ENCODE peak calls at places on chromosomes 4 and X, in six cellular contexts. X is LHCN-M2; A is substantia nigra; K is stimulated activated effector memory CD8-positive, alpha-beta T cell treated with anti-CD3 and anti-CD28 coated beads, Interleukin-12 subunit alpha, Interleukin-12 subunit beta, amount 100 ng/mL, for 72 hours; C is activated gamma-delta T cell; O is HEK293T. S is an unnamed sample.

GRCh38 chrX:10165580-10166247 is 8.9 kb downstream of the CLCN4 start:
- DNase-seq in A (no peak), O (no peak), X (no peak), C (no peak), K (no peak), S (no peak)

GRCh38 chrX:53831662-53832635 is 145.4 kb upstream of the HUWE1 start:
- DNase-seq in O (peak), X (peak), C (no peak), A (no peak), K (peak), S (peak)

GRCh38 chrX:145813081-145813480 is 4.5 kb upstream of the SLITRK2 start:
- DNase-seq in K (no peak), A (no peak), X (no peak), C (no peak), O (no peak), S (no peak)

GRCh38 chr4:88533937-88534750 is 10.6 kb upstream of the PYURF start:
- DNase-seq in A (no peak), O (no peak), K (no peak), C (no peak), X (peak), S (no peak)

GRCh38 chr4:37627263-37627662 is 58.9 kb downstream of the RELL1 start:
- DNase-seq in X (no peak), K (no peak), A (no peak), O (no peak), C (no peak), S (no peak)

GRCh38 chrX:111098874-111099273 is 2.9 kb downstream of the PAK3 start:
- DNase-seq in A (no peak), C (peak), O (peak), X (peak), K (peak), S (peak)

GRCh38 chr4:8840006-8840793 is 31.4 kb downstream of the HMX1 start:
- DNase-seq in C (no peak), O (no peak), A (no peak), K (no peak), X (no peak), S (no peak)

GRCh38 chr4:71201817-71202576 is 136.8 kb upstream of the SLC4A4 start:
- DNase-seq in C (no peak), X (no peak), O (no peak), A (no peak), K (no peak), S (no peak)

GRCh38 chr4:2746891-2747695 is 9.0 kb downstream of the TNIP2 start:
- DNase-seq in X (no peak), K (no peak), C (no peak), A (no peak), O (no peak), S (no peak)

GRCh38 chr4:4860381-4860802 is 927 bp downstream of the MSX1 start:
- DNase-seq in O (peak), A (no peak), C (no peak), X (peak), K (no peak), S (no peak)

GRCh38 chr4:162683659-162684370 is 482.9 kb downstream of the NAF1 start:
- DNase-seq in O (no peak), A (no peak), C (no peak), K (no peak), X (peak), S (no peak)

GRCh38 chrX:1582686-1583437 is 8.5 kb upstream of the AKAP17A start:
- DNase-seq in C (no peak), A (no peak), K (peak), O (no peak), X (no peak), S (no peak)

GRCh38 chr4:176307591-176307920 is 12.2 kb upstream of the SPCS3 start:
- DNase-seq in K (no peak), X (no peak), A (no peak), O (no peak), C (no peak), S (no peak)

GRCh38 chr4:76515975-76516853 is 81.2 kb downstream of the SHROOM3 start:
- DNase-seq in C (no peak), O (no peak), K (no peak), A (no peak), X (no peak), S (no peak)

GRCh38 chr4:88445252-88445651 is 11.7 kb upstream of the HERC5 start:
- DNase-seq in C (no peak), O (no peak), A (no peak), K (no peak), X (no peak), S (no peak)

GRCh38 chr4:184472540-184473264 is 1.6 kb downstream of the IRF2 start:
- DNase-seq in X (peak), K (peak), A (peak), C (peak), O (peak), S (peak)

GRCh38 chr4:184693056-184693455 is 40.8 kb downstream of the CENPU start:
- DNase-seq in O (no peak), X (no peak), K (no peak), A (no peak), C (no peak), S (no peak)

GRCh38 chr4:147683172-147683571 is 791 bp downstream of the PRMT9 start:
- DNase-seq in X (peak), A (no peak), K (no peak), O (peak), C (no peak), S (no peak)

S was measured in neuronal stem cell.